ENCODE peak calls at places on chromosomes 3 and 15, in six cellular contexts. F, H, O, U, Z and K are unnamed samples.

GRCh38 chr15:41870689-41871081 is 23.2 kb downstream of the SPTBN5 start:
- DNase-seq in Z (no peak), O (no peak), H (no peak), U (peak), F (no peak), K (peak)

GRCh38 chr15:71653986-71654713 is 156.2 kb upstream of the NR2E3 start:
- DNase-seq in U (no peak), H (no peak), O (no peak), F (no peak), Z (no peak), K (no peak)

GRCh38 chr3:55380561-55380960 is 106.5 kb downstream of the WNT5A start:
- DNase-seq in U (no peak), F (no peak), Z (no peak), O (no peak), H (no peak), K (no peak)

GRCh38 chr3:34955684-34956083 is 683.6 kb upstream of the ARPP21 start:
- DNase-seq in H (no peak), O (no peak), U (no peak), F (no peak), Z (no peak), K (no peak)

GRCh38 chr3:81728766-81729544 is 32.5 kb downstream of the GBE1 start:
- DNase-seq in Z (peak), H (no peak), F (no peak), U (peak), O (no peak), K (peak)

GRCh38 chr15:85550283-85550682 is 169.9 kb downstream of the AKAP13 start:
- DNase-seq in F (no peak), H (no peak), U (no peak), O (no peak), Z (no peak), K (no peak)

GRCh38 chr15:40845511-40846284 is 1.9 kb downstream of the SPINT1 start:
- DNase-seq in H (peak), F (no peak), Z (peak), U (no peak), O (no peak), K (no peak)

GRCh38 chr3:195548496-195548895 is 5.4 kb upstream of the PPP1R2 start:
- DNase-seq in U (no peak), F (no peak), H (no peak), O (no peak), Z (peak), K (no peak)

GRCh38 chr3:51354766-51355615 is 30.1 kb upstream of the MANF start:
- DNase-seq in U (no peak), O (no peak), H (no peak), Z (peak), F (no peak), K (no peak)

GRCh38 chr3:176861137-176861536 is 336.1 kb downstream of the TBL1XR1 start:
- DNase-seq in F (no peak), H (no peak), Z (no peak), O (no peak), U (peak), K (no peak)

GRCh38 chr15:70063992-70064379 is 33.7 kb downstream of the TLE3 start:
- DNase-seq in O (no peak), H (no peak), U (no peak), F (no peak), Z (no peak), K (peak)

GRCh38 chr3:127257351-127257750 is 30.5 kb downstream of the PRR20G start:
- DNase-seq in U (no peak), H (no peak), O (no peak), F (no peak), Z (no peak), K (no peak)

GRCh38 chr3:6921041-6921440 is 60.1 kb downstream of the GRM7 start:
- DNase-seq in Z (no peak), U (no peak), H (no peak), F (no peak), O (no peak), K (no peak)

GRCh38 chr3:188624384-188624783 is 470.4 kb downstream of the LPP start:
- DNase-seq in F (no peak), O (no peak), Z (no peak), H (no peak), U (peak), K (peak)

GRCh38 chr3:112585782-112586181 is 23.9 kb downstream of the SLC35A5 start:
- DNase-seq in Z (no peak), O (no peak), H (no peak), U (peak), F (no peak), K (no peak)

GRCh38 chr3:28915711-28916481 is 365.0 kb upstream of the RBMS3 start:
- DNase-seq in O (peak), U (peak), H (peak), F (no peak), Z (peak), K (peak)

GRCh38 chr15:74653426-74654082 is 37.9 kb downstream of the CLK3 start:
- DNase-seq in U (peak), Z (no peak), O (no peak), H (no peak), F (no peak), K (peak)

GRCh38 chr3:132659370-132660055 is at the start of gene ACAD11:
- DNase-seq in Z (peak), U (peak), F (peak), H (peak), O (peak), K (peak)

GRCh38 chr3:191499307-191500125 is 38.6 kb downstream of the PYDC2 start:
- DNase-seq in H (peak), Z (no peak), U (peak), F (peak), O (no peak), K (no peak)

GRCh38 chr15:70299931-70300858 is 202.5 kb upstream of the TLE3 start:
- DNase-seq in U (no peak), F (no peak), H (no peak), O (no peak), Z (peak), K (no peak)

GRCh38 chr3:112128843-112129727 is 4.0 kb downstream of the GCSAM start:
- DNase-seq in U (peak), H (peak), Z (peak), F (no peak), O (no peak), K (peak)

GRCh38 chr3:107847791-107848190 is 243.0 kb downstream of the CD47 start:
- DNase-seq in O (no peak), Z (no peak), H (no peak), U (peak), F (no peak), K (no peak)

GRCh38 chr3:171548918-171549317 is 88.7 kb upstream of the TNIK start:
- DNase-seq in Z (no peak), H (no peak), O (no peak), F (no peak), U (peak), K (peak)

GRCh38 chr3:144036498-144036897 is 64.9 kb downstream of the DIPK2A start:
- DNase-seq in H (no peak), U (no peak), F (no peak), O (no peak), Z (peak), K (no peak)

GRCh38 chr15:68389041-68389930 is 42.7 kb downstream of the ITGA11 start:
- DNase-seq in U (no peak), H (peak), F (peak), Z (peak), O (no peak), K (no peak)

GRCh38 chr3:150404023-150404422 is 4.1 kb upstream of the TSC22D2 start:
- DNase-seq in U (no peak), F (no peak), O (no peak), Z (no peak), H (no peak), K (no peak)

GRCh38 chr3:27681249-27681748 is 40.8 kb downstream of the EOMES start:
- DNase-seq in U (peak), H (peak), O (peak), F (no peak), Z (peak), K (peak)

GRCh38 chr15:85583404-85584390 is 203.3 kb downstream of the AKAP13 start:
- DNase-seq in Z (no peak), H (no peak), O (peak), U (peak), F (no peak), K (peak)

GRCh38 chr15:75840659-75841058 is 2.6 kb upstream of the UBE2Q2 start:
- DNase-seq in O (no peak), U (peak), F (no peak), H (no peak), Z (peak), K (peak)

GRCh38 chr3:46541856-46542255 is 24.2 kb downstream of the LRRC2 start:
- DNase-seq in F (no peak), U (no peak), Z (no peak), O (no peak), H (no peak), K (no peak)

GRCh38 chr3:183006396-183007002 is 26.2 kb upstream of the DCUN1D1 start:
- DNase-seq in U (no peak), Z (no peak), O (no peak), F (no peak), H (peak), K (no peak)

GRCh38 chr3:156533205-156533604 is 21.7 kb downstream of the SSR3 start:
- DNase-seq in F (no peak), Z (peak), O (no peak), U (peak), H (no peak), K (peak)

GRCh38 chr15:66763186-66764066 is 61.4 kb downstream of the SMAD6 start:
- DNase-seq in F (no peak), O (no peak), Z (no peak), U (no peak), H (no peak), K (no peak)

DNA sequence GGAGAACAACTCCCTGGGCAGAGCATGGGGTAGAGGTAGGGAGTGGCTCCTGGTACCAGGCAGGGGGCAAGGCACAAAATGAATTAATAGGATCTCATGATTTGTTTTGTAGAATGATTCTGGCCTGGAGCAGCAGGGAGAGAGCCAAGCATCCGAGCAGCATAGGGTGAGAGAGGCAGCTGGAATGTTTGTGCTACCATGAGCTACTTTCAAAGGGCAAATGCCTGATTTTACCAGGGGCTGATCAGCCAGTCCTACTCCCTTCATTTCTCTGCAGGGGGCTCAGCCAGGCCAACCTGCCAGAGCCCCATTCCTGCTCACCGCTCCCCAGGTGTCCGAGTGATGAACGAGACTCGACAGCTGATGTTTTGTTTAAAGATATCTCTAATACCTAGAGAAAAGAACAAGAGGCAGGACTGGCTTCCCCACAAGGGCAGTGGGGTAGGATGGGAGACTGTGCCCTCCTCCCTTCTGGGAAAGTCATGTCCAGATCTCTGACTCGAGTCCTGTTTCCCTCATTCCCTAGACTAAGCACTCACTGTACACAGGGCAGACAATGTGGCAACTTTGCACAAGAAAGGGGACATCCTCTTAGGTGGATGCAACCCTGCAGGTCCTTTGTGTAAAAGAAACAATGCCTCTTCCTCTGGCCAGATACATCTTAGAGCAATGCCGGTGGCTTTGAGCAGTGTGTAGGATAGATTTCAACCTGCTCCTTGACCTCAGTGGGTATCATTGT is 12.9 kb downstream of the DUOX2 start:
- DNase-seq in Z (no peak), O (no peak), F (no peak), U (no peak), H (no peak), K (no peak)
- H2BK15ac ChIP-seq in Z (no peak), O (no peak), F (peak), U (no peak), H (no peak), K (no peak)

GRCh38 chr15:82571722-82572222 is 31.5 kb upstream of the RPS17 start:
- DNase-seq in Z (peak), O (peak), U (peak), F (peak), H (peak), K (peak)
- H2BK15ac ChIP-seq in Z (no peak), O (peak), U (no peak), F (no peak), H (no peak), K (no peak)

GRCh38 chr3:11602886-11603285 is 40.8 kb downstream of the VGLL4 start:
- DNase-seq in O (no peak), Z (no peak), H (no peak), F (no peak), U (no peak), K (no peak)

GRCh38 chr3:11600501-11601282 is 43.0 kb downstream of the VGLL4 start:
- DNase-seq in F (no peak), O (peak), H (peak), Z (peak), U (peak), K (peak)

GRCh38 chr3:11603628-11604027 is 40.1 kb downstream of the VGLL4 start:
- DNase-seq in U (peak), H (no peak), O (no peak), Z (peak), F (no peak), K (peak)

GRCh38 chr3:11601446-11602241 is 42.1 kb downstream of the VGLL4 start:
- DNase-seq in O (no peak), F (no peak), U (peak), Z (peak), H (peak), K (peak)

GRCh38 chr3:11602441-11602840 is 41.3 kb downstream of the VGLL4 start:
- DNase-seq in U (no peak), Z (no peak), H (no peak), F (no peak), O (no peak), K (no peak)
- H2BK15ac ChIP-seq in U (no peak), Z (no peak), H (no peak), F (no peak), O (no peak), K (no peak)

GRCh38 chr15:77412972-77413371 is 6.9 kb downstream of the PEAK1 start:
- DNase-seq in Z (no peak), O (no peak), H (no peak), U (no peak), F (no peak), K (no peak)

GRCh38 chr15:77415450-77416448 is 4.2 kb downstream of the PEAK1 start:
- DNase-seq in Z (no peak), F (no peak), U (peak), H (no peak), O (no peak), K (no peak)

GRCh38 chr15:77416954-77417353 is 3.0 kb downstream of the PEAK1 start:
- DNase-seq in U (no peak), F (no peak), Z (peak), H (no peak), O (no peak), K (no peak)

GRCh38 chr15:77413687-77414349 is 6.1 kb downstream of the PEAK1 start:
- DNase-seq in O (no peak), H (no peak), U (no peak), Z (no peak), F (no peak), K (no peak)

DNA sequence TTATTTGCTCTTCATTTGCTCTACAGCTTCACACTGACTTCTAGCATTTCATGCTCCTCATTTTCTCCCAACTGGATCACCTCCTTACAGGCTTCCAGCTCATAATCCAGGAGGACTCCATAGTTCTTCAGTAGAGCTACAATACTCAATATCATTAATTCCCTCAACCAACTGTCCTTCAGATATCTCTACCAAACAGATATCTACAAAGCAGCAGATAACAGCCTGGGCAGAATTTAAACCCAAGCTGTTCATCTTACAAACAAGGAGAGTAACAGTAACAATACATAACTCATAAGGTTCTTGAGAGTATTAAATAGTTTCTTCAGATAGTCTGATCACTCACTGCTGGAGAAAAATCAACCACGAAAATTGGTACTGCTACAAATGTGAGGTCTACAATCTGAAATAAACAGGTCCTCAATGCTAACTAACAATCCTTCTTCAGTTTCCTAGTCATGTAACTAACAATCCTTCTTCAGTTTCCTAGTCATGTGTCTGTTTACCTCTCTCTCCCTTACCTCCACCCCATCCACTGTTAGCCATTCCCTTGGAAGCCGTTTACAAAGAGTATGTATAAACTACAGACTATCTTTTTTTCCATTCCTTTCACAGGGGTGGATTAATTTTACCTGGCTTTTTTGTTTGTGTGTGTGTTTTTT is 5.0 kb downstream of the PEAK1 start:
- DNase-seq in F (no peak), Z (no peak), U (no peak), H (no peak), O (no peak), K (no peak)
- H2BK15ac ChIP-seq in F (no peak), Z (no peak), U (no peak), H (no peak), O (no peak), K (no peak)

DNA sequence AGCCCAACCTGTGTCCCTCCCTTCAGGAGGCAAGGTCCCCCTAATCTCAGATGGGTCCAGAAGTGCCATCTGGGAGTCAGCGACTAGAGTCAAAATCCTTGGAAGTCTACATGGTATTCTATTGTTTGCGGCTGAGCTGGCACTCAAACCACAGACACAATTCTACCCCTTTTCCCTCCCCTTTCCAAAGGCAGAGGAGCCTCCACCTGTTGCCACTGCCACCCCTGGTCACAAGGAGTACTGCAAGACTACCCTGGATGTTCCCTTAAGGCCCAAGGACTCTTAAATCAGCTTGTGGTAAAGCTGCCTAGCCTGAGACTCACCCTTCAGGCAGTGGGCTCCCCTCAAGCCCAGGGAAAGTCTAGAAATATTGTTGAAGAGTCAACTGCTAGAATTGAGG is 4.3 kb upstream of the OR5H6 start:
- DNase-seq in F (peak), O (no peak), U (no peak), H (peak), Z (peak), K (no peak)
- H2BK15ac ChIP-seq in F (no peak), O (no peak), U (no peak), H (no peak), Z (no peak), K (no peak)

GRCh38 chr3:124796477-124796876 is 66.2 kb downstream of the UMPS start:
- DNase-seq in Z (no peak), H (no peak), O (no peak), F (no peak), U (no peak), K (no peak)
- H2BK15ac ChIP-seq in Z (no peak), H (no peak), O (no peak), F (no peak), U (no peak), K (no peak)